ENCODE peak calls at places on chromosomes 3 and 15, in four cellular contexts. K is A549, B is K562, R is GM12878. O is an unnamed sample.

GRCh38 chr15:66852064-66852905 is 150.2 kb downstream of the SMAD6 start:
- DNase-seq in R (no peak), B (no peak), K (no peak), O (no peak)

GRCh38 chr3:14151471-14152083 is 26.7 kb downstream of the TMEM43 start:
- DNase-seq in B (no peak), K (no peak), R (no peak), O (no peak)

GRCh38 chr3:134330895-134331810 is 43.1 kb downstream of the AMOTL2 start:
- DNase-seq in R (no peak), K (no peak), B (no peak), O (peak; percentile 71)

GRCh38 chr3:14507345-14507741 is 32.8 kb downstream of the GRIP2 start:
- DNase-seq in K (no peak), B (peak; percentile 28), R (no peak), O (no peak)

GRCh38 chr3:147361671-147362420 is 44.5 kb downstream of the ZIC4 start:
- DNase-seq in K (no peak), B (peak; percentile 62), R (no peak), O (no peak)

GRCh38 chr3:38084969-38085942 is 46.2 kb downstream of the DLEC1 start:
- DNase-seq in B (no peak), R (no peak), K (no peak), O (no peak)

GRCh38 chr3:72891053-72891855 is 3.4 kb downstream of the GXYLT2 start:
- DNase-seq in K (no peak), R (no peak), B (peak; percentile 48), O (peak; percentile 100)

GRCh38 chr15:59933607-59934006 is 70.5 kb upstream of the FOXB1 start:
- DNase-seq in R (no peak), B (no peak), K (no peak), O (no peak)

GRCh38 chr15:80418892-80419537 is 14.8 kb downstream of the ARNT2 start:
- DNase-seq in K (peak; percentile 56), B (peak; percentile 63), R (no peak), O (peak; percentile 72)

GRCh38 chr15:95501865-95502264 is 828.6 kb upstream of the NR2F2 start:
- DNase-seq in B (no peak), R (no peak), K (no peak), O (no peak)

GRCh38 chr3:14412831-14413380 is 10.5 kb downstream of the SLC6A6 start:
- DNase-seq in B (no peak), K (no peak), R (no peak), O (no peak)

GRCh38 chr3:125694761-125695294 is 99.5 kb upstream of the OSBPL11 start:
- DNase-seq in R (no peak), K (no peak), B (no peak), O (no peak)

GRCh38 chr15:85685366-85685765 is 109.4 kb downstream of the KLHL25 start:
- DNase-seq in B (no peak), R (no peak), K (no peak), O (no peak)

GRCh38 chr3:166127969-166128368 is 290.7 kb upstream of the BCHE start:
- DNase-seq in R (no peak), K (no peak), B (no peak), O (no peak)

GRCh38 chr3:69671082-69671952 is 67.9 kb upstream of the MITF start:
- DNase-seq in B (peak; percentile 50), R (no peak), K (peak; percentile 60), O (peak; percentile 42)

GRCh38 chr3:179348325-179349013 is 960 bp downstream of the MFN1 start:
- DNase-seq in K (no peak), R (peak; percentile 80), B (peak; percentile 35), O (no peak)

GRCh38 chr3:44825264-44825925 is 36.3 kb upstream of the TMEM42 start:
- DNase-seq in B (no peak), R (no peak), K (no peak), O (peak; percentile 85)

GRCh38 chr3:9409981-9410849 is 12.8 kb downstream of the SETD5 start:
- DNase-seq in B (no peak), R (no peak), K (no peak), O (no peak)

GRCh38 chr15:91302588-91303439 is 202.8 kb downstream of the SV2B start:
- DNase-seq in K (peak; percentile 80), B (peak; percentile 57), R (peak; percentile 17), O (peak; percentile 63)

GRCh38 chr3:71684752-71685151 is 40.5 kb downstream of the EIF4E3 start:
- DNase-seq in R (no peak), B (no peak), K (no peak), O (peak; percentile 86)

GRCh38 chr3:195021674-195022073 is 249.3 kb downstream of the XXYLT1 start:
- DNase-seq in B (no peak), R (no peak), K (no peak), O (no peak)

GRCh38 chr3:24829632-24830229 is 335.1 kb upstream of the THRB start:
- DNase-seq in B (no peak), R (no peak), K (peak; percentile 12), O (no peak)

GRCh38 chr3:124787490-124788195 is 57.4 kb downstream of the UMPS start:
- DNase-seq in B (no peak), K (no peak), R (no peak), O (peak; percentile 61)

GRCh38 chr3:166829896-166830295 is 550.2 kb downstream of the ZBBX start:
- DNase-seq in R (no peak), K (peak; percentile 2), B (no peak), O (no peak)

GRCh38 chr3:57872606-57873005 is 116.5 kb downstream of the SLMAP start:
- DNase-seq in R (no peak), B (no peak), K (no peak), O (peak; percentile 45)
- TF ChIP-seq RFX5 in R (no peak), B (no peak), K (no peak), O (no peak)

GRCh38 chr15:70768247-70768883 is 5.0 kb upstream of the UACA start:
- DNase-seq in B (no peak), R (peak; percentile 30), K (no peak), O (no peak)
- TF ChIP-seq ELK1 in B (no peak), R (no peak), K (no peak), O (no peak)

GRCh38 chr3:48555949-48556795 is 431 bp downstream of the PFKFB4 start:
- DNase-seq in B (no peak), K (no peak), R (no peak), O (no peak)
- TF ChIP-seq RFX5 in B (no peak), K (no peak), R (no peak), O (no peak)

DNA sequence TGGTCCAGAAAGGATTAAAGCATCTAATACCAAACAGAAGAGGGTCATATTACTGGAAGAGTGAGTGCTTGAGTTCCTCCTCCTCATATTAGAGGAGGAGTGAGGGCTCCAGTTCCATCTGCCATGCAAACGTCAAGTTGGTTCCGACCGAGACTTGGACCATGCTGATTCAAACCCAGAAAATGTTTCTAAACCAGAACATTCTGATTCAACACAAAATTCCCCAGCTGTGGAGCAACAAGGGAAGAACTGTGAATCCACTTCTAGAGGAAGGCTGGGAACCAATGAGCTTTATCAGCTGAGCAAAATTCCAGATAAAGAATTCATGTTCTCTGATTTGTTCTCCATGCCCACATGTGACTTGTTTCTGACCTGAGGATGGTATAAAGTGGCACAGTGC is 135.6 kb upstream of the WNT5A start:
- DNase-seq in R (no peak), K (no peak), B (no peak), O (peak; percentile 50)
- TF ChIP-seq ELK1 in R (no peak), K (no peak), B (no peak), O (no peak)